ENCODE peak calls at places on chromosomes 5 and 9, in six cellular contexts. One of them, this sample, is unnamed.

GRCh38 chr9:111236337-111236736 is 93.7 kb downstream of the OR2K2 start:
- DNase-seq in PC-3: no peak
- DNase-seq in mammary epithelial cell: no peak
- DNase-seq in fibroblast of lung: no peak
- DNase-seq in GM23338: no peak
- DNase-seq in PC-9: no peak
- DNase-seq in this sample: no peak

GRCh38 chr5:153400931-153401330 is 89.5 kb upstream of the GRIA1 start:
- DNase-seq in PC-3: peak; percentile 7
- DNase-seq in mammary epithelial cell: peak; percentile 21
- DNase-seq in fibroblast of lung: no peak
- DNase-seq in GM23338: no peak
- DNase-seq in PC-9: no peak
- DNase-seq in this sample: no peak

GRCh38 chr5:161966544-161966943 is 101.0 kb upstream of the GABRG2 start:
- DNase-seq in PC-3: peak; percentile 51
- DNase-seq in mammary epithelial cell: no peak
- DNase-seq in fibroblast of lung: no peak
- DNase-seq in GM23338: peak; percentile 66
- DNase-seq in PC-9: no peak
- DNase-seq in this sample: no peak

GRCh38 chr9:3951266-3951665 is 348.6 kb downstream of the GLIS3 start:
- DNase-seq in PC-3: no peak
- DNase-seq in mammary epithelial cell: no peak
- DNase-seq in fibroblast of lung: peak; percentile 42
- DNase-seq in GM23338: no peak
- DNase-seq in PC-9: no peak
- DNase-seq in this sample: no peak

GRCh38 chr9:121275781-121276658 is 8.1 kb downstream of the GSN start:
- DNase-seq in PC-3: peak; percentile 32
- DNase-seq in mammary epithelial cell: no peak
- DNase-seq in fibroblast of lung: no peak
- DNase-seq in GM23338: no peak
- DNase-seq in PC-9: no peak
- DNase-seq in this sample: no peak

GRCh38 chr5:61966991-61967390 is 339.0 kb upstream of the KIF2A start:
- DNase-seq in PC-3: no peak
- DNase-seq in mammary epithelial cell: peak; percentile 23
- DNase-seq in fibroblast of lung: no peak
- DNase-seq in GM23338: peak; percentile 3
- DNase-seq in PC-9: no peak
- DNase-seq in this sample: peak; percentile 29

GRCh38 chr5:132283423-132284043 is 10.7 kb upstream of the SLC22A4 start:
- DNase-seq in PC-3: peak; percentile 47
- DNase-seq in mammary epithelial cell: peak; percentile 48
- DNase-seq in fibroblast of lung: peak; percentile 75
- DNase-seq in GM23338: peak; percentile 70
- DNase-seq in PC-9: peak; percentile 41
- DNase-seq in this sample: no peak

GRCh38 chr5:73482383-73483193 is 15.7 kb upstream of the BTF3 start:
- DNase-seq in PC-3: peak; percentile 48
- DNase-seq in mammary epithelial cell: no peak
- DNase-seq in fibroblast of lung: peak; percentile 58
- DNase-seq in GM23338: no peak
- DNase-seq in PC-9: no peak
- DNase-seq in this sample: peak; percentile 79

GRCh38 chr5:11346336-11346735 is 557.9 kb downstream of the CTNND2 start:
- DNase-seq in PC-3: no peak
- DNase-seq in mammary epithelial cell: no peak
- DNase-seq in fibroblast of lung: no peak
- DNase-seq in GM23338: peak; percentile 61
- DNase-seq in PC-9: no peak
- DNase-seq in this sample: no peak

GRCh38 chr9:83334320-83334719 is 203.9 kb downstream of the FRMD3 start:
- DNase-seq in PC-3: peak; percentile 75
- DNase-seq in mammary epithelial cell: peak; percentile 56
- DNase-seq in fibroblast of lung: peak; percentile 65
- DNase-seq in GM23338: peak; percentile 86
- DNase-seq in PC-9: peak; percentile 67
- DNase-seq in this sample: peak; percentile 26

GRCh38 chr9:95857896-95858295 is 17.6 kb upstream of the ERCC6L2 start:
- DNase-seq in PC-3: no peak
- DNase-seq in mammary epithelial cell: no peak
- DNase-seq in fibroblast of lung: no peak
- DNase-seq in GM23338: no peak
- DNase-seq in PC-9: no peak
- DNase-seq in this sample: no peak

GRCh38 chr9:99134893-99135341 is 30.0 kb downstream of the TGFBR1 start:
- DNase-seq in PC-3: no peak
- DNase-seq in mammary epithelial cell: peak; percentile 50
- DNase-seq in fibroblast of lung: peak; percentile 59
- DNase-seq in GM23338: no peak
- DNase-seq in PC-9: no peak
- DNase-seq in this sample: peak; percentile 84

GRCh38 chr5:176784218-176785165 is 25.9 kb upstream of the UNC5A start:
- DNase-seq in PC-3: peak; percentile 88
- DNase-seq in mammary epithelial cell: peak; percentile 86
- DNase-seq in fibroblast of lung: peak; percentile 49
- DNase-seq in GM23338: peak; percentile 42
- DNase-seq in PC-9: peak; percentile 90
- DNase-seq in this sample: peak; percentile 82

GRCh38 chr5:154010660-154011059 is 28.1 kb downstream of the FAM114A2 start:
- DNase-seq in PC-3: no peak
- DNase-seq in mammary epithelial cell: no peak
- DNase-seq in fibroblast of lung: no peak
- DNase-seq in GM23338: no peak
- DNase-seq in PC-9: no peak
- DNase-seq in this sample: no peak

GRCh38 chr5:52988335-52989024 is 672 bp upstream of the ITGA2 start:
- DNase-seq in PC-3: peak; percentile 37
- DNase-seq in mammary epithelial cell: peak; percentile 62
- DNase-seq in fibroblast of lung: no peak
- DNase-seq in GM23338: peak; percentile 25
- DNase-seq in PC-9: peak; percentile 36
- DNase-seq in this sample: no peak

GRCh38 chr9:129624947-129625346 is 1.0 kb upstream of the NTMT1 start:
- DNase-seq in PC-3: no peak
- DNase-seq in mammary epithelial cell: peak; percentile 68
- DNase-seq in fibroblast of lung: no peak
- DNase-seq in GM23338: no peak
- DNase-seq in PC-9: no peak
- DNase-seq in this sample: no peak

GRCh38 chr5:115685966-115686691 is 60.3 kb upstream of the TMED7 start:
- DNase-seq in PC-3: no peak
- DNase-seq in mammary epithelial cell: no peak
- DNase-seq in fibroblast of lung: peak; percentile 18
- DNase-seq in GM23338: peak; percentile 50
- DNase-seq in PC-9: no peak
- DNase-seq in this sample: peak; percentile 62

GRCh38 chr9:106956971-106957370 is 94.0 kb downstream of the ZNF462 start:
- DNase-seq in PC-3: no peak
- DNase-seq in mammary epithelial cell: no peak
- DNase-seq in fibroblast of lung: peak; percentile 62
- DNase-seq in GM23338: no peak
- DNase-seq in PC-9: no peak
- DNase-seq in this sample: peak; percentile 88

GRCh38 chr5:1001406-1002270 is 7.0 kb upstream of the NKD2 start:
- DNase-seq in PC-3: no peak
- DNase-seq in mammary epithelial cell: no peak
- DNase-seq in fibroblast of lung: no peak
- DNase-seq in GM23338: no peak
- DNase-seq in PC-9: no peak
- DNase-seq in this sample: no peak

GRCh38 chr9:72623156-72623555 is 101.7 kb downstream of the TMC1 start:
- DNase-seq in PC-3: no peak
- DNase-seq in mammary epithelial cell: peak; percentile 76
- DNase-seq in fibroblast of lung: no peak
- DNase-seq in GM23338: no peak
- DNase-seq in PC-9: no peak
- DNase-seq in this sample: peak; percentile 24

GRCh38 chr5:87400305-87400899 is 12.3 kb downstream of the CCNH start:
- DNase-seq in PC-3: peak; percentile 78
- DNase-seq in mammary epithelial cell: peak; percentile 27
- DNase-seq in fibroblast of lung: peak; percentile 68
- DNase-seq in GM23338: peak; percentile 55
- DNase-seq in PC-9: peak; percentile 43
- DNase-seq in this sample: peak; percentile 22

GRCh38 chr9:131289301-131290038 is at the start of gene PLPP7:
- DNase-seq in PC-3: no peak
- DNase-seq in mammary epithelial cell: no peak
- DNase-seq in fibroblast of lung: peak; percentile 64
- DNase-seq in GM23338: peak; percentile 84
- DNase-seq in PC-9: no peak
- DNase-seq in this sample: peak; percentile 57

GRCh38 chr9:79565245-79565644 is 6.5 kb upstream of the TLE4 start:
- DNase-seq in PC-3: peak; percentile 65
- DNase-seq in mammary epithelial cell: peak; percentile 75
- DNase-seq in fibroblast of lung: no peak
- DNase-seq in GM23338: no peak
- DNase-seq in PC-9: no peak
- DNase-seq in this sample: no peak

GRCh38 chr5:10319202-10319851 is 11.6 kb upstream of the CMBL start:
- DNase-seq in PC-3: no peak
- DNase-seq in mammary epithelial cell: no peak
- DNase-seq in fibroblast of lung: peak; percentile 52
- DNase-seq in GM23338: no peak
- DNase-seq in PC-9: no peak
- DNase-seq in this sample: no peak

GRCh38 chr5:41334758-41335157 is 121.4 kb upstream of the C6 start:
- DNase-seq in PC-3: no peak
- DNase-seq in mammary epithelial cell: no peak
- DNase-seq in fibroblast of lung: peak; percentile 29
- DNase-seq in GM23338: peak; percentile 16
- DNase-seq in PC-9: no peak
- DNase-seq in this sample: no peak

GRCh38 chr9:129289883-129290282 is 111.8 kb upstream of the IER5L start:
- DNase-seq in PC-3: no peak
- DNase-seq in mammary epithelial cell: no peak
- DNase-seq in fibroblast of lung: no peak
- DNase-seq in GM23338: no peak
- DNase-seq in PC-9: no peak
- DNase-seq in this sample: no peak

GRCh38 chr5:181204561-181205401 is at the start of gene TRIM7:
- DNase-seq in PC-3: peak; percentile 68
- DNase-seq in mammary epithelial cell: peak; percentile 74
- DNase-seq in fibroblast of lung: peak; percentile 34
- DNase-seq in GM23338: peak; percentile 60
- DNase-seq in PC-9: no peak
- DNase-seq in this sample: no peak

DNA sequence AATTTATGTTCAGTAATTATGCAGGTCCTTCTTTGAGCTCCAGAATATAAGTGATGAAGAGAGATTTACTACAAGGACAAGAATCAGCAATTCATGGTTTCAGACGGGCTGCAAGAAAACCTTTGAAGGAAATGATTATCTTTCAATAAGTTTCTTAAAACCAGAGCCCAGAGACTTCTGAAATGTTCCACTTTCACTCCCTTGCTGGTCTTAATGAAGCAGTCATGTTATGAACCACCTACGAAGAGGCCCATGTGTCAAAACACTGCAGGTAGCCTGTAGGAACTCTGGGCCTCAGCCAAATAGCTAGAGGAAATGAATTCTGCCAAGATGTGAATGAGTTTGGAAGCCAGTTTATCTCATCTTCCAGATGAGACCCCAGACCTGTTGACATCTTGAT is 505.9 kb upstream of the MEF2C start:
- DNase-seq in PC-3: no peak
- DNase-seq in mammary epithelial cell: no peak
- DNase-seq in fibroblast of lung: no peak
- DNase-seq in GM23338: no peak
- DNase-seq in PC-9: no peak
- DNase-seq in this sample: no peak
- H4K20me1 ChIP-seq in PC-3: no peaks in the 10 kb centered on the region
- H4K20me1 ChIP-seq in mammary epithelial cell: no peaks in the 10 kb centered on the region
- H4K20me1 ChIP-seq in fibroblast of lung: no peaks in the 10 kb centered on the region
- H4K20me1 ChIP-seq in GM23338: no peaks in the 10 kb centered on the region
- H4K20me1 ChIP-seq in PC-9: no peaks in the 10 kb centered on the region
- H4K20me1 ChIP-seq in this sample: no peaks in the 10 kb centered on the region

GRCh38 chr9:98002808-98003207 is 19.7 kb downstream of the ANP32B start:
- DNase-seq in PC-3: no peak
- DNase-seq in mammary epithelial cell: no peak
- DNase-seq in fibroblast of lung: no peak
- DNase-seq in GM23338: no peak
- DNase-seq in PC-9: no peak
- DNase-seq in this sample: no peak
- H3K79me2 ChIP-seq in PC-3: peaks cover 53% of the 10 kb centered on the region
- H3K79me2 ChIP-seq in mammary epithelial cell: peaks cover 93% of the 10 kb centered on the region
- H3K79me2 ChIP-seq in fibroblast of lung: peaks cover 55% of the 10 kb centered on the region
- H3K79me2 ChIP-seq in GM23338: peaks cover 7% of the 10 kb centered on the region
- H3K79me2 ChIP-seq in PC-9: peaks cover 83% of the 10 kb centered on the region
- H3K79me2 ChIP-seq in this sample: peaks cover 71% of the 10 kb centered on the region

GRCh38 chr5:137022043-137022442 is 477.1 kb downstream of the SPOCK1 start:
- DNase-seq in PC-3: no peak
- DNase-seq in mammary epithelial cell: no peak
- DNase-seq in fibroblast of lung: no peak
- DNase-seq in GM23338: no peak
- DNase-seq in PC-9: no peak
- DNase-seq in this sample: peak; percentile 25

GRCh38 chr5:137014731-137015130 is 484.4 kb downstream of the SPOCK1 start:
- DNase-seq in PC-3: no peak
- DNase-seq in mammary epithelial cell: no peak
- DNase-seq in fibroblast of lung: no peak
- DNase-seq in GM23338: no peak
- DNase-seq in PC-9: no peak
- DNase-seq in this sample: peak; percentile 36

GRCh38 chr5:137019229-137019628 is 479.9 kb downstream of the SPOCK1 start:
- DNase-seq in PC-3: no peak
- DNase-seq in mammary epithelial cell: no peak
- DNase-seq in fibroblast of lung: no peak
- DNase-seq in GM23338: no peak
- DNase-seq in PC-9: no peak
- DNase-seq in this sample: no peak

GRCh38 chr5:137015540-137016116 is 483.5 kb downstream of the SPOCK1 start:
- DNase-seq in PC-3: no peak
- DNase-seq in mammary epithelial cell: no peak
- DNase-seq in fibroblast of lung: no peak
- DNase-seq in GM23338: no peak
- DNase-seq in PC-9: no peak
- DNase-seq in this sample: no peak

GRCh38 chr5:137016783-137017324 is 482.3 kb downstream of the SPOCK1 start:
- DNase-seq in PC-3: no peak
- DNase-seq in mammary epithelial cell: no peak
- DNase-seq in fibroblast of lung: no peak
- DNase-seq in GM23338: peak; percentile 38
- DNase-seq in PC-9: no peak
- DNase-seq in this sample: no peak
- TF ChIP-seq CTCF in PC-3: no peak
- TF ChIP-seq CTCF in mammary epithelial cell: no peak
- TF ChIP-seq CTCF in fibroblast of lung: no peak
- TF ChIP-seq CTCF in GM23338: peak; percentile 30
- TF ChIP-seq CTCF in PC-9: no peak
- TF ChIP-seq CTCF in this sample: no peak

DNA sequence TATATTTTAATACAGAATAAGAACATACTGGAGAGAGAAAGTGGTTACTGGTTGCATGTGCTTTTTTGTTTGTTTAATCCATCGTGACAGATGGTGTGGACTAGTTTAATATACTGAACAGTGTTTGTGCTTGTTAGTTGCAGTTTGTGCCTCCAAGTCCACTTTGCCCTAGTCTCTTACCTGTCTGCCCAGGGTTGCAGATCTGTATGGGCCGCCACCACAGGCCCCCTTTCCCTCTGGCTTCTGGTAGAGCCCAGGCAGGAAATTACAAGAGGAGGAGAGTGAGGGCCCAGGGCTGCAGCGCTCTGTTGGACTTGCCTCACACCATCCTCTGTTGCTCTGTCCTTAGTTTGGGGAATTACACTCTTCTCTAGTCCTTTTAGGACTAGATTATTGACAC is 166.4 kb downstream of the KDM4C start:
- DNase-seq in PC-3: no peak
- DNase-seq in mammary epithelial cell: no peak
- DNase-seq in fibroblast of lung: no peak
- DNase-seq in GM23338: no peak
- DNase-seq in PC-9: no peak
- DNase-seq in this sample: no peak
- H4K20me1 ChIP-seq in PC-3: no peaks in the 10 kb centered on the region
- H4K20me1 ChIP-seq in mammary epithelial cell: no peaks in the 10 kb centered on the region
- H4K20me1 ChIP-seq in fibroblast of lung: no peaks in the 10 kb centered on the region
- H4K20me1 ChIP-seq in GM23338: peaks cover 2% of the 10 kb centered on the region
- H4K20me1 ChIP-seq in PC-9: no peaks in the 10 kb centered on the region
- H4K20me1 ChIP-seq in this sample: no peaks in the 10 kb centered on the region

This sample was measured in astrocyte.